ENCODE peak calls at places on chromosomes 5 and 9, in four cellular contexts. W is uterus, D is ovary, X is thyroid gland. J is an unnamed sample.

GRCh38 chr5:51272957-51273356 is 110.3 kb upstream of the ISL1 start:
- DNase-seq in X (no peak), W (no peak), D (no peak), J (no peak)

GRCh38 chr5:110727025-110727314 is 499 bp upstream of the TMEM232 start:
- DNase-seq in X (no peak), W (no peak), D (no peak), J (no peak)

GRCh38 chr5:119067338-119067737 is 3.5 kb upstream of the DMXL1 start:
- DNase-seq in X (no peak), W (no peak), D (no peak), J (no peak)

GRCh38 chr5:59744531-59744992 is 149.0 kb downstream of the PDE4D start:
- DNase-seq in W (no peak), D (no peak), X (no peak), J (no peak)

GRCh38 chr9:136059851-136060670 is 35.0 kb downstream of the NACC2 start:
- DNase-seq in D (no peak), X (peak; percentile 1), W (no peak), J (no peak)

GRCh38 chr5:134140530-134141201 is 26.2 kb downstream of the TCF7 start:
- DNase-seq in W (peak; percentile 54), D (peak; percentile 66), X (peak; percentile 75), J (peak; percentile 80)

GRCh38 chr9:114722363-114722695 is 40.3 kb upstream of the TEX48 start:
- DNase-seq in X (no peak), D (no peak), W (no peak), J (no peak)

GRCh38 chr9:134526798-134527492 is 114.7 kb upstream of the COL5A1 start:
- DNase-seq in D (no peak), X (no peak), W (peak; percentile 20), J (no peak)

GRCh38 chr5:151284392-151284967 is 19.1 kb downstream of the SLC36A3 start:
- DNase-seq in X (no peak), D (no peak), W (no peak), J (no peak)

DNA sequence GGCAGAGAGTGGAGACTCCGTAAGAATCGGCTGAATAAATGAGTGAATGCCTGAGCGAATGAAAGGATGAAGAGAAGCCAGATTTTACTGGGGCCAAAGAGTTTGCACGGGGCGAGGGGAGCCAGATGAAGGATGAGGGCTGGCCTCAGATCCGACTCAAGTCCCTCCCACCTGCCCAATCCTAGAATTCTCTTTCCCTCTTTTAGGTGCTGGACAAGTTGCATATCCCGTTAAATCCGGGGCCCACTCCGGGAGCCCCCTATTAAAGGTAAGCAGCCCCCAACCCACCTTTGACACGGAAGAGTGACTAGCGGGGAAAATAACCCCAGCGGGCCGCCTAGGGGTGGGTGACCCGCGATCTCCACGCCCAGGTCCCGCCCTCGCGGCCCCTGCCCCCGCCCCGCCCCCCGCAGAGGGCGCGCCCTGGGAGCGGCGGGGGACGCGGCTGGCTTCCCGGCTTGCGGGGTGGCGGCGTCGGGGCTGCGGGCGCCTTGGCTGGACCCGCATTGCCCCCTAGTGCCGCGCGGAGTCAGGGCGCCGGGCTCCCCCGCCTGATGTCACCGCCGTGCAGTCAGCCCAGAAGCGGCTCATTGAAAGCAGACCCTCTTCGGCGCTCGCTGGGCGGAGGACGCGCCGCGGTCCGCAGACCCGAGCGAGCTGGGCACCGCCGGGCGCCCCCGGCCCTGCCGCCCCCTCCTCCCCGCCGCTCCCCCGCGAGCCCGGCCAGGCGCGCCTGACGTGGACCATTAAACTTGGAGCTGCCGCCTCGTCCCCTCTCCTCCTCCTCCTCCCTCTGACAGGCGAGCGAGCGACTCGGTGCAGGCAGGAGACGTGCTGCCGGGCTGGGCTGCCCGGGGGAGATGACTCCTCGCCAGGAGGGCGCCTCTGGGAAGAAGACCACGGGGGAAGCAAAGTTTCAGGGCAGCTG is at the start of gene ADRA1B:
- DNase-seq in X (peak; percentile 84), W (peak; percentile 82), D (peak; percentile 84), J (peak; percentile 65)
- TF ChIP-seq POLR2A in X (no peak), W (no peak), D (no peak), J (no peak)

GRCh38 chr9:86580688-86581087 is 226.5 kb upstream of the TUT7 start:
- DNase-seq in W (no peak), X (no peak), D (no peak), J (no peak)

GRCh38 chr9:86591472-86591871 is 237.3 kb upstream of the TUT7 start:
- DNase-seq in W (no peak), D (no peak), X (no peak), J (no peak)

GRCh38 chr9:86589273-86589672 is 235.1 kb upstream of the TUT7 start:
- DNase-seq in W (no peak), D (no peak), X (no peak), J (no peak)

GRCh38 chr9:86586144-86586494 is 231.9 kb upstream of the TUT7 start:
- DNase-seq in W (no peak), X (no peak), D (no peak), J (no peak)

DNA sequence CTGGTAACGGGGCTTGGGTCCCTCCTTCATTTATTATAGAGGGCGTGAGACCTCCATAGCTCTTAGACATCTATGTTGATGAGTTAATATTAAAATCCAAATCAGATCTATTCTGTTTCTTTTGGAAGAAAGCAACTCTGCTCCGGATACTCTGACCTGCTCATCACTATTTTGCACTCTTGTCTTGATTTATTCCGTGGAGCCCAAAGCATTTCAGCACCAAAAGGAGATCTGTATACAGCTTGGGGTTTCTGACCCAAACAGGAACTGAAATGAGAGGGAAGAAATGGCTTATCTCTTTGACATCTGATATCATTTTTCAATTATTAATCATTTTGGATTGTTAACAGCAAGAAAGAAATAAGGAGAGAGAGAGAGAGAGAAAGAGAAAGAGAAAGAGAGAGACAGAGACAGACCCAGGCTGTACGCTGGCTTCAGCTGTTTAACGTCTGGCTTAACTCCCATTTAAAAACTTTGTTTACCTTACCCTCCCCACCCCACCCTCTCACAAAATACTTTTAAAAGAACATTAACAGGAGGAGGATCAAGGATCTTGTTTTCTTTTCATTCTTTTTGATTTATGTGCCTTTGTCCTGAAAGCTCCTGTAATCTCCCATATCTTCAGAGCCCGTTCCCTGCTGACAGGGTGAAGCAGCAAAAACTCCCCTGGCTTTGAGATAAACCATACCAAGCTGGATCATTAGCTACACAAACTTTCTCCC is 231.4 kb upstream of the TUT7 start:
- DNase-seq in X (no peak), D (no peak), W (no peak), J (no peak)
- H3K4me3 ChIP-seq in X (no peak overlapping the region), D (peak overlapping the region; percentile 20), W (no peak overlapping the region), J (no peak overlapping the region)

GRCh38 chr9:132993511-132993939 is 15.0 kb downstream of the GFI1B start:
- DNase-seq in D (no peak), W (no peak), X (no peak), J (no peak)

GRCh38 chr9:132989414-132989996 is 11.0 kb downstream of the GFI1B start:
- DNase-seq in W (no peak), D (no peak), X (no peak), J (no peak)

GRCh38 chr9:132990781-132991180 is 12.3 kb downstream of the GFI1B start:
- DNase-seq in W (no peak), X (no peak), D (no peak), J (no peak)

GRCh38 chr9:132989014-132989310 is 10.5 kb downstream of the GFI1B start:
- DNase-seq in D (no peak), X (no peak), W (no peak), J (no peak)

GRCh38 chr9:132991351-132992300 is 13.1 kb downstream of the GFI1B start:
- DNase-seq in D (no peak), X (no peak), W (no peak), J (no peak)
- TF ChIP-seq POLR2A in D (no peak), X (no peak), W (no peak), J (no peak)

GRCh38 chr5:177499842-177500241 is 2.4 kb upstream of the PDLIM7 start:
- DNase-seq in W (no peak), D (no peak), X (no peak), J (no peak)

GRCh38 chr5:177503351-177504085 is 6.1 kb downstream of the DOK3 start:
- DNase-seq in D (no peak), X (no peak), W (no peak), J (no peak)

GRCh38 chr5:177500685-177501522 is 3.5 kb upstream of the PDLIM7 start:
- DNase-seq in D (peak; percentile 94), W (peak; percentile 91), X (peak; percentile 91), J (peak; percentile 95)

GRCh38 chr5:177502886-177503285 is 5.5 kb upstream of the PDLIM7 start:
- DNase-seq in W (no peak), X (no peak), D (no peak), J (no peak)

GRCh38 chr5:177501874-177502678 is 4.7 kb upstream of the PDLIM7 start:
- DNase-seq in W (no peak), D (no peak), X (no peak), J (no peak)
- H3K4me3 ChIP-seq in W (no peak overlapping the region), D (no peak overlapping the region), X (no peak overlapping the region), J (no peak overlapping the region)

DNA sequence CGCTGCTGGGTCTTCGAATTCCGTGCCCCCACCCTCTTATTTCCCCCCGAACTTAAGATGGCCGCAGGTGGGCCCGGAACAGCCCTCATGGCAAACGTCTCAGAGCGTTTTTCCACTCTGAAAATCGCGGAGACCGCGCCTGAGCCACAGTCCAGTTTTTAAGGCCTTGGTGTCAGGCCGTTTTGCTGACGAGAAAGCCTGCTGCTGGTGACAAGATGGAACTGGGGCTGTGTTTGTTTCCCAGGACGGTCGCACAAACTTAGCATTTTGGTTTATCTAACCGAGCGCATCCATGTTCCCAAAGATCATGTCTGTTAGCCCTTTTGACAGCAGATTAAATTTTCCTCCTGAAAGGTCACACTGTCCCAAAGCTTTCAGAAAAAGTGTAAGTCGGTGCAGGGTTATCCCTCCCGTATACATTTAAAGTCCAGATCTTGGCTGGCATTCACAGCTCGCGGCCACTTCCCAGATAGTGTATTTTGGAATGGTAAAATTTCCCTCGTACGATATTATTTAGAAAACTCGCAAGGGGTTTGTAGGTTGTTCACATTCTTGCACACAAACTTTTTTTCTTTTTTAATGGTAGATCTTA is 795 bp downstream of the SREK1 start:
- DNase-seq in D (no peak), X (no peak), W (no peak), J (no peak)
- TF ChIP-seq POLR2A in D (no peak), X (no peak), W (no peak), J (no peak)